ENCODE peak calls at places on chromosomes 4 and X, in ten cellular contexts. Z is vagina, K is heart left ventricle, Q is choroid plexus epithelial cell, B is pancreas, L is cardiac muscle cell, H is BE2C, S is progenitor cell of endocrine pancreas, M is hepatocyte, D is astrocyte of the cerebellum. F is an unnamed sample.

GRCh38 chrX:25344191-25344936 is 328.6 kb upstream of the ARX start:
- DNase-seq in Z (no peak), K (no peak), Q (no peak), B (no peak), L (no peak), H (no peak), S (no peak), M (no peak), D (no peak), F (no peak)

GRCh38 chr4:10108818-10109783 is 7.5 kb downstream of the WDR1 start:
- DNase-seq in Z (no peak), K (no peak), Q (peak), B (peak), L (no peak), H (no peak), S (no peak), M (no peak), D (no peak), F (no peak)

GRCh38 chr4:1566838-1567518 is 117.1 kb downstream of the FAM53A start:
- DNase-seq in Z (no peak), K (no peak), Q (no peak), B (peak), L (no peak), H (no peak), S (no peak), M (no peak), D (no peak), F (no peak)

GRCh38 chr4:126004936-126005335 is 690.2 kb downstream of the FAT4 start:
- DNase-seq in Z (no peak), K (no peak), Q (peak), B (no peak), L (peak), H (no peak), S (no peak), M (no peak), D (no peak), F (no peak)

GRCh38 chr4:144575181-144575580 is 70.8 kb upstream of the HHIP start:
- DNase-seq in Z (no peak), K (no peak), Q (no peak), B (no peak), L (peak), H (no peak), S (no peak), M (peak), D (no peak), F (no peak)

GRCh38 chr4:186132577-186133277 is 28.2 kb downstream of the FAM149A start:
- DNase-seq in Z (no peak), K (no peak), Q (peak), B (no peak), L (peak), H (no peak), S (no peak), M (peak), D (peak), F (no peak)

GRCh38 chr4:54165438-54165837 is 63.7 kb upstream of the PDGFRA start:
- DNase-seq in Z (no peak), K (no peak), Q (peak), B (no peak), L (no peak), H (no peak), S (no peak), M (no peak), D (peak), F (no peak)

GRCh38 chrX:108696690-108697089 is 39.7 kb downstream of the IRS4 start:
- DNase-seq in Z (no peak), K (no peak), Q (peak), B (no peak), L (no peak), H (no peak), S (no peak), M (no peak), D (no peak), F (no peak)

GRCh38 chr4:188971125-188971524 is 831.9 kb downstream of the TRIML1 start:
- DNase-seq in Z (no peak), K (no peak), Q (peak), B (no peak), L (no peak), H (no peak), S (no peak), M (no peak), D (no peak), F (no peak)

GRCh38 chr4:3252831-3253641 is 4.1 kb downstream of the MSANTD1 start:
- DNase-seq in Z (no peak), K (no peak), Q (no peak), B (peak), L (no peak), H (no peak), S (no peak), M (no peak), D (no peak), F (no peak)

GRCh38 chr4:105719214-105719613 is 10.6 kb downstream of the GSTCD start:
- DNase-seq in Z (no peak), K (no peak), Q (no peak), B (no peak), L (no peak), H (no peak), S (no peak), M (peak), D (no peak), F (no peak)

GRCh38 chr4:4714330-4714729 is 145.1 kb upstream of the MSX1 start:
- DNase-seq in Z (no peak), K (no peak), Q (peak), B (no peak), L (no peak), H (no peak), S (no peak), M (no peak), D (no peak), F (no peak)

GRCh38 chr4:80138556-80139538 is 58.5 kb upstream of the PRDM8 start:
- DNase-seq in Z (no peak), K (no peak), Q (peak), B (no peak), L (no peak), H (no peak), S (no peak), M (no peak), D (peak), F (no peak)

GRCh38 chrX:23756165-23756564 is 13.1 kb upstream of the ACOT9 start:
- DNase-seq in Z (no peak), K (peak), Q (peak), B (no peak), L (peak), H (peak), S (peak), M (peak), D (no peak), F (peak)

GRCh38 chr4:11790230-11790629 is 361.5 kb upstream of the HS3ST1 start:
- DNase-seq in Z (no peak), K (no peak), Q (no peak), B (no peak), L (no peak), H (no peak), S (no peak), M (no peak), D (no peak), F (no peak)

GRCh38 chrX:108641589-108642272 is 94.6 kb downstream of the IRS4 start:
- DNase-seq in Z (no peak), K (no peak), Q (no peak), B (no peak), L (no peak), H (no peak), S (no peak), M (no peak), D (no peak), F (no peak)

GRCh38 chr4:150949342-150949741 is 65.7 kb downstream of the LRBA start:
- DNase-seq in Z (no peak), K (no peak), Q (no peak), B (no peak), L (no peak), H (no peak), S (no peak), M (no peak), D (no peak), F (no peak)

GRCh38 chr4:187908731-187909130 is 86.8 kb upstream of the ZFP42 start:
- DNase-seq in Z (no peak), K (no peak), Q (no peak), B (no peak), L (no peak), H (no peak), S (no peak), M (no peak), D (no peak), F (no peak)

GRCh38 chr4:7101692-7102515 is 34.0 kb upstream of the GRPEL1 start:
- DNase-seq in Z (no peak), K (peak), Q (peak), B (peak), L (peak), H (peak), S (no peak), M (peak), D (no peak), F (peak)

GRCh38 chr4:88318751-88319350 is 34.5 kb upstream of the PPM1K start:
- DNase-seq in Z (no peak), K (no peak), Q (no peak), B (no peak), L (no peak), H (no peak), S (no peak), M (no peak), D (no peak), F (no peak)

GRCh38 chr4:79682161-79682560 is 274.1 kb upstream of the GK2 start:
- DNase-seq in Z (no peak), K (no peak), Q (peak), B (no peak), L (no peak), H (no peak), S (no peak), M (no peak), D (peak), F (no peak)

GRCh38 chr4:74161676-74162450 is 3.9 kb downstream of the MTHFD2L start:
- DNase-seq in Z (no peak), K (no peak), Q (peak), B (no peak), L (no peak), H (no peak), S (no peak), M (no peak), D (no peak), F (no peak)

GRCh38 chr4:26135331-26135730 is 185.5 kb upstream of the RBPJ start:
- DNase-seq in Z (no peak), K (no peak), Q (no peak), B (no peak), L (no peak), H (no peak), S (no peak), M (no peak), D (no peak), F (no peak)

GRCh38 chrX:137363559-137363958 is 202.4 kb upstream of the ZIC3 start:
- DNase-seq in Z (no peak), K (no peak), Q (no peak), B (no peak), L (no peak), H (no peak), S (no peak), M (no peak), D (no peak), F (no peak)

GRCh38 chr4:107213410-107213809 is 177.3 kb upstream of the DKK2 start:
- DNase-seq in Z (no peak), K (no peak), Q (no peak), B (no peak), L (no peak), H (peak), S (no peak), M (no peak), D (no peak), F (no peak)

GRCh38 chrX:143081231-143081630 is 55.5 kb downstream of the SPANXN4 start:
- DNase-seq in Z (no peak), K (no peak), Q (no peak), B (no peak), L (no peak), H (no peak), S (no peak), M (no peak), D (no peak), F (no peak)

GRCh38 chr4:161320377-161320776 is 843.4 kb downstream of the FSTL5 start:
- DNase-seq in Z (no peak), K (no peak), Q (peak), B (no peak), L (peak), H (peak), S (no peak), M (peak), D (no peak), F (no peak)

GRCh38 chr4:19262467-19262866 is 989.2 kb upstream of the SLIT2 start:
- DNase-seq in Z (no peak), K (no peak), Q (peak), B (no peak), L (no peak), H (no peak), S (no peak), M (no peak), D (no peak), F (no peak)

GRCh38 chrX:135737361-135738071 is 24.1 kb downstream of the CT45A1 start:
- DNase-seq in Z (no peak), K (no peak), Q (peak), B (no peak), L (no peak), H (no peak), S (no peak), M (no peak), D (no peak), F (no peak)

GRCh38 chr4:37765741-37766140 is 60.7 kb upstream of the PGM2 start:
- DNase-seq in Z (no peak), K (no peak), Q (no peak), B (no peak), L (no peak), H (no peak), S (no peak), M (peak), D (no peak), F (no peak)

GRCh38 chrX:149511081-149511480 is 6.0 kb upstream of the IDS start:
- DNase-seq in Z (no peak), K (no peak), Q (no peak), B (no peak), L (no peak), H (no peak), S (no peak), M (peak), D (no peak), F (no peak)

GRCh38 chr4:62816566-62816965 is 1592.7 kb downstream of the TECRL start:
- DNase-seq in Z (no peak), K (no peak), Q (no peak), B (peak), L (no peak), H (no peak), S (no peak), M (no peak), D (no peak), F (no peak)

DNA sequence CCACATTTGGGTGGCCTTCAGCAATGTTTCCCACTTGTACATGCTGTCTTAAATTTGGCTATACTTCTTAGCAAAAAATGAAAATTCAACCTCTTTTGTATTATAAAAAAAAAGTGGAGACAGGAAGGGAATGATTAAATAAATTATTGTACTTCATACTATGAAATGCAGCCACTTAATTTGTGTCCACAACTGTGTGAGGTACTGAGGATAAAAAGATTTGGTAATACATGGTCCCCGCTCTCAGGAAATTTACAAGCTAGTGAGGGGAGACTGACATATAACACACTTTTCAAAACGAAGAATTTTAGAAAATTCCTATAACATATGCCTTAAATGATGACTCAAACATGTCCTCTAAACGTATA is 105.0 kb downstream of the HNRNPD start:
- DNase-seq in Z (no peak), K (no peak), Q (no peak), B (no peak), L (no peak), H (no peak), S (no peak), M (no peak), D (no peak), F (no peak)
- TF ChIP-seq CTCF in Z (no peak), K (no peak), Q (no peak), B (no peak), L (no peak), H (no peak), S (no peak), M (no peak), D (no peak), F (no peak)

GRCh38 chrX:41010188-41010846 is 74.9 kb upstream of the USP9X start:
- DNase-seq in Z (peak), K (peak), Q (peak), B (peak), L (peak), H (peak), S (no peak), M (peak), D (peak), F (peak)
- TF ChIP-seq CTCF in Z (no peak), K (no peak), Q (peak), B (no peak), L (peak), H (peak), S (peak), M (no peak), D (peak), F (no peak)

DNA sequence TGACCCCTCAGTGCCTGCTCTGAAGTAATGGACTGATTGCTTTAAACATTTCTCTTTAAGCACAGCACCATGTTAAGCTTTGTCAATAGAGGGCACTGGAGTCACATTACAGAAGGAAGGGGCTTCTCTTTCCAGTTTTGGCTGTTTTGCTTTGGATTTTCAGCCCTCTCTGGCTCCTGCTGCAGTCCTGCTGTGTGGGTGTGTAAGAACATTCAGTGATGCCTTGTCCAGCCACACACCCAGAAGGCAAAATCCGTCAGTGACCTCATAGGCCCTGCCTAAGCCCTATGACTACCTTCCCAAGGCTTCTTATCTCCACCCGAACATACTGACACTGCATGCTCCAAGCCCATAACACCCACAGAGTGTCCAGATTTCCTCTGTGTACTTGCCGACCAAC is 215.3 kb upstream of the CTSO start:
- DNase-seq in Z (no peak), K (peak), Q (peak), B (no peak), L (peak), H (no peak), S (no peak), M (peak), D (peak), F (peak)
- TF ChIP-seq CTCF in Z (peak), K (no peak), Q (peak), B (no peak), L (peak), H (peak), S (peak), M (peak), D (peak), F (no peak)

DNA sequence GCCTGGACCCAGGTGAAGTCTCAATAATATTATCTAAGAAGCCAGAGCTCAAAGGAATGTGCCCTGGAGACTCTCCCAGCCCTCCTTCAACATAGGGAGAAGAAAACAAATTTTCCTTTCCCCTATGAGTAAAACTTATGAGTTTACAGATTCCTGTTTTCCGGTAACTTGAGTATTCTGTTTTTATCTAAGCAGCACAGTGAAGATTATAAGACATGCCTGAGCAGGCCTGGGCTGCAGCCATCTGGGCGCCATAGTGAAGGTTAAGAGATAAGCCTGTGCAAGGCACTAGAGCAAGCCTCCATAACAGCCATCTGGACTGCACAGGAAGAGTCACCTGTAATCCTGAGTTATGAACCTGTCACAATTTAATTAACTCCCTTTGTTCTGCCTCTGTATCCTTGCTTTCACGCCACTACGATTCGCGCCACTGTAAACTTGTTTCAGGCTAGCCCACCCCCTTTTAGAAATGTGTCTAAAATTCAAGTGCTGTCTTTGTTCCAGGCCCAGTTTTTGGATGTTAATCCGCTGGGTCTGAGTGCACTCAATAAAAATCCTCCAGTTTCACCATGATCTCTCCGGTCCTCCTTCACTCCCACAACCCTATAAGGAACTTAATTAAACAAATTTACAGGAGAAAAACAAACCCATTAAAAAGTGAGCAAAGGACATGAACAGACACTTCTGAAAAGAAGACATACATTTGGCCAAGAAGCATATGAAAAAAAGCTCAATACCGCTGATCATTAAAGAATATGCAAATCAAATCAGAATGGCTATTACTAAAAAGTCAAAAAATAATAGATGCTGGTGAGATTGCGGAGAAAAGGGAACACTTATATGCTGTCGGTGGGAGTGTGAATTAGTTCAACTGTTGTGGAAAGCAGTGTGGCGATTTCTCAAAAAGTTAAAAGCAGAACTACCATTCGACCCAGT is 189.5 kb downstream of the APBB2 start:
- DNase-seq in Z (no peak), K (no peak), Q (peak), B (no peak), L (no peak), H (peak), S (no peak), M (no peak), D (no peak), F (no peak)
- TF ChIP-seq CTCF in Z (no peak), K (no peak), Q (no peak), B (no peak), L (no peak), H (no peak), S (no peak), M (no peak), D (no peak), F (no peak)

DNA sequence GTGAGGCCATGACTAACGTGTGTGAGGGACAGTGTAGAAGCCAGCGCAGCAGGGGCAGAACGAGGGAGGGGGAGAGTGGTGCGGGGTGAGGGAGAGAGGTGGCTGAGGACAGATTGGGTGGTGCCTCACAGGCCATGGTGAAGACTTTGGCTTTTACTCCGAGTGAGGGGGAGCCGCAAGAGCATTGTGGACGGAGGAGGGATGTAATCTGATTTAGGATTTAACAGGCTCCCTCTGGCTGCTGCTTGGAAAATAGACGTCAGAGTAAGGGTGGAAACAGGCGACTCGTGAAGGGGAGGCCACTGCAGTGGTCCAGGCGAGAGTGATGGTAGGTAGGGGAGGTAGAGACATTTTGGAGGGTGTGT is 13.0 kb downstream of the PPP1R3F start:
- DNase-seq in Z (no peak), K (no peak), Q (peak), B (no peak), L (peak), H (peak), S (no peak), M (peak), D (no peak), F (no peak)
- TF ChIP-seq CTCF in Z (no peak), K (no peak), Q (peak), B (no peak), L (peak), H (peak), S (no peak), M (peak), D (peak), F (no peak)

DNA sequence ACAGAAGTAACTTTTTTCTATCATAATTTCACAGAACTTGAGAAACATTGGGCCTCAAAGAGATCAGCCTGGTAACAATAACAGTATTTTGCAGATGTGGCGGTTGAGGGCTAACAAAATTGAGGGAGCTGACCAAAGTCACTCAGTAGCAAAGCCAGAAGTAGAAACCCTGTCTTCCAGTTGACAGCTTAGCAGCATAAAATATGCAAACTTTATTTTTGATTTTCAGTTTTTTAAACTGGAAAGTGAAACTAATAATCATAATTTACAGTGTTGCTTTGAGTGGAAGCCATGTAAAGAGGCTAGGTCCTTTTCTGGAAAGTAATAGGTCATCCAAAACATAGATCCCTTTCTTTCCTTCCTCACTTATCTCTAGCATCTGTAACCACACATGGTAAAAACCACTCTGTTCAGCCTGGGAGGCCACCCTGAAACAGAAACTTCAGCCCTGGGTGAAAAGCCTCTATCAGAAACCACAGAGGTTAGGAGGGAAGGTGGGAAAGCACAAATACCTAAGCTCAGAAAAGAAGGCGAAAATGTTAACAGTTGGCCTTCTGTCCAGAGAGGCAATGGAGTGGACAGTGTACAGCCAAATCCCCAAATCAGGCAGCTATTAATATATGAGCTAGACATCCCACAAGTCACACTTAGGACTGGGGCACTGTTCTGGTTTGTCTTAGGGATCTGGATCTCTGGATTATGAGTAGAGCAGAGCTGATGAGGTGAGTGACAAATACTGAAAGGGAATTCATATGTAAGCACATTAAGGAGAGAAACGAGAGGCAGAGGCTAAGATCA is 61.1 kb upstream of the ARSJ start:
- DNase-seq in Z (no peak), K (no peak), Q (peak), B (no peak), L (no peak), H (no peak), S (no peak), M (no peak), D (no peak), F (no peak)
- TF ChIP-seq CTCF in Z (no peak), K (no peak), Q (no peak), B (no peak), L (no peak), H (no peak), S (no peak), M (no peak), D (no peak), F (no peak)

F was measured in lung.